ENCODE peak calls at places on chromosomes 13 and 19, in ten cellular contexts. X, M, N, Y, I, K, Q, O, J and F are unnamed samples.

GRCh38 chr19:28618504-28618903 is 594.4 kb downstream of the UQCRFS1 start:
- DNase-seq in X (no peak), M (no peak), N (no peak), Y (no peak), I (no peak), K (no peak), Q (no peak), O (no peak), J (no peak), F (no peak)

GRCh38 chr19:35740108-35740422 is 2.2 kb downstream of the IGFLR1 start:
- DNase-seq in X (no peak), M (no peak), N (no peak), Y (peak), I (no peak), K (no peak), Q (no peak), O (no peak), J (no peak), F (no peak)

GRCh38 chr13:40340368-40341085 is 325.9 kb downstream of the FOXO1 start:
- DNase-seq in X (no peak), M (no peak), N (peak), Y (peak), I (no peak), K (peak), Q (no peak), O (peak), J (no peak), F (no peak)

GRCh38 chr13:113918580-113918979 is 54.7 kb upstream of the GAS6 start:
- DNase-seq in X (peak), M (no peak), N (no peak), Y (no peak), I (no peak), K (no peak), Q (no peak), O (no peak), J (no peak), F (no peak)

GRCh38 chr13:114090476-114090875 is 41.9 kb downstream of the RASA3 start:
- DNase-seq in X (peak), M (peak), N (no peak), Y (no peak), I (no peak), K (no peak), Q (no peak), O (no peak), J (no peak), F (no peak)

GRCh38 chr13:114126789-114127472 is 5.5 kb downstream of the RASA3 start:
- DNase-seq in X (no peak), M (no peak), N (no peak), Y (no peak), I (no peak), K (no peak), Q (no peak), O (no peak), J (no peak), F (no peak)

GRCh38 chr19:34428549-34429285 is 536 bp downstream of the UBA2 start:
- DNase-seq in X (no peak), M (no peak), N (no peak), Y (peak), I (peak), K (no peak), Q (peak), O (peak), J (no peak), F (peak)

GRCh38 chr19:2050991-2051770 is at the start of gene MKNK2:
- DNase-seq in X (peak), M (peak), N (peak), Y (peak), I (peak), K (peak), Q (peak), O (peak), J (peak), F (peak)

GRCh38 chr19:35845215-35846037 is 6.9 kb downstream of the NPHS1 start:
- DNase-seq in X (no peak), M (peak), N (peak), Y (peak), I (no peak), K (no peak), Q (no peak), O (peak), J (peak), F (no peak)

GRCh38 chr13:48042889-48043288 is 5.4 kb downstream of the NUDT15 start:
- DNase-seq in X (no peak), M (no peak), N (no peak), Y (no peak), I (no peak), K (no peak), Q (no peak), O (no peak), J (no peak), F (no peak)

GRCh38 chr19:5222821-5223321 is 117.7 kb downstream of the PTPRS start:
- DNase-seq in X (no peak), M (no peak), N (no peak), Y (no peak), I (no peak), K (no peak), Q (no peak), O (no peak), J (no peak), F (no peak)

GRCh38 chr13:111007209-111007608 is 92.3 kb upstream of the ANKRD10 start:
- DNase-seq in X (no peak), M (no peak), N (no peak), Y (no peak), I (no peak), K (no peak), Q (no peak), O (no peak), J (no peak), F (no peak)

GRCh38 chr19:36030264-36031148 is 2.2 kb downstream of the CLIP3 start:
- DNase-seq in X (no peak), M (no peak), N (no peak), Y (no peak), I (peak), K (no peak), Q (no peak), O (peak), J (no peak), F (no peak)

GRCh38 chr13:24392972-24393371 is 83.6 kb downstream of the C1QTNF9 start:
- DNase-seq in X (no peak), M (no peak), N (no peak), Y (no peak), I (no peak), K (no peak), Q (no peak), O (no peak), J (no peak), F (no peak)

GRCh38 chr13:99218969-99219368 is 18.3 kb downstream of the UBAC2 start:
- DNase-seq in X (no peak), M (no peak), N (no peak), Y (no peak), I (no peak), K (peak), Q (no peak), O (no peak), J (no peak), F (no peak)

GRCh38 chr13:38607136-38607535 is 79.7 kb upstream of the FREM2 start:
- DNase-seq in X (no peak), M (no peak), N (no peak), Y (peak), I (no peak), K (no peak), Q (no peak), O (no peak), J (no peak), F (no peak)

GRCh38 chr13:39040206-39040605 is 1.9 kb downstream of the NHLRC3 start:
- DNase-seq in X (no peak), M (no peak), N (no peak), Y (no peak), I (no peak), K (no peak), Q (no peak), O (no peak), J (no peak), F (no peak)

GRCh38 chr19:32138416-32138815 is 207.0 kb upstream of the ZNF507 start:
- DNase-seq in X (no peak), M (no peak), N (no peak), Y (no peak), I (no peak), K (no peak), Q (no peak), O (no peak), J (no peak), F (no peak)
- TF ChIP-seq CTCF in X (no peak), M (peak), N (no peak), Y (peak), I (no peak), K (no peak), Q (no peak), O (no peak), J (peak), F (no peak)

DNA sequence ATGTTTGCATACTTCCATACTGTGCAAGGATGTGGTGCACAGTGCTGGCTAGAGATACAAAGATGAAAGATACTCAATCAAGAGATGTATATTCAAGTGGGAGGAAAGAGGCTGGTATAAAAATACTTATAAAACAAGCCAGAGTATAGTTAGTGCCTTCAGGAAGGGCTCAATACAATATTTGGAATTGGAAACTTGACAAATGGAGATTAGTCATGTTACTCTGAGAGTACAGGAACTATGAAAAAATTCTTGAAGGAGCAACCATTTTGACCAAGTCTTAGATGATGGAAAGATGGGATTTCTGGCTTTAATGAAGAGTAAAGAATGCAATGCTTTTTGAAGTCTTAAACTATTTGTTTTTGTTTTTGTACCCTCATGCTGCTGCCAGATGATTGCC is 8.1 kb downstream of the PDS5B start:
- DNase-seq in X (no peak), M (no peak), N (no peak), Y (no peak), I (peak), K (no peak), Q (no peak), O (no peak), J (no peak), F (no peak)
- TF ChIP-seq CTCF in X (no peak), M (no peak), N (no peak), Y (no peak), I (no peak), K (no peak), Q (no peak), O (no peak), J (no peak), F (no peak)

DNA sequence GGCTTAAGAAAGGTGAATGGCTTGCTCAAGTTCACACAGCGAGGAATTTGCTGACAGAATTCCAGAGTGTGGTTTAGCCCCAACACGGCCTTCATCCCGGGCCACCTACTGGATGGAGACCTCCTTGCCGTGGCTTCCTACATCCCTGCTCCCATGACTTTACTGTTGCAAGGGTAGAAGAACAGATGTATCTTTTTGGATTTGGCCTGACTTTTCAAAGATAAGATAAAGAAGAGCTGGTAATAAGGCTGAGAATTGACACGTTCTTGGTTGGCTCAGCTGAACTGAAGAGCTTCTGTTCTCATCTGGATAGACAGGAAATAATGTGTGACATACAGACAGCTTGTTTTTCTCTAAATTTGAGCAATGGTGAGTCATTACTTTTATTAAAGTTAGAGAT is 113.1 kb downstream of the KLF5 start:
- DNase-seq in X (no peak), M (peak), N (no peak), Y (no peak), I (peak), K (no peak), Q (no peak), O (peak), J (no peak), F (no peak)
- TF ChIP-seq CTCF in X (no peak), M (peak), N (no peak), Y (peak), I (peak), K (no peak), Q (no peak), O (no peak), J (no peak), F (no peak)

DNA sequence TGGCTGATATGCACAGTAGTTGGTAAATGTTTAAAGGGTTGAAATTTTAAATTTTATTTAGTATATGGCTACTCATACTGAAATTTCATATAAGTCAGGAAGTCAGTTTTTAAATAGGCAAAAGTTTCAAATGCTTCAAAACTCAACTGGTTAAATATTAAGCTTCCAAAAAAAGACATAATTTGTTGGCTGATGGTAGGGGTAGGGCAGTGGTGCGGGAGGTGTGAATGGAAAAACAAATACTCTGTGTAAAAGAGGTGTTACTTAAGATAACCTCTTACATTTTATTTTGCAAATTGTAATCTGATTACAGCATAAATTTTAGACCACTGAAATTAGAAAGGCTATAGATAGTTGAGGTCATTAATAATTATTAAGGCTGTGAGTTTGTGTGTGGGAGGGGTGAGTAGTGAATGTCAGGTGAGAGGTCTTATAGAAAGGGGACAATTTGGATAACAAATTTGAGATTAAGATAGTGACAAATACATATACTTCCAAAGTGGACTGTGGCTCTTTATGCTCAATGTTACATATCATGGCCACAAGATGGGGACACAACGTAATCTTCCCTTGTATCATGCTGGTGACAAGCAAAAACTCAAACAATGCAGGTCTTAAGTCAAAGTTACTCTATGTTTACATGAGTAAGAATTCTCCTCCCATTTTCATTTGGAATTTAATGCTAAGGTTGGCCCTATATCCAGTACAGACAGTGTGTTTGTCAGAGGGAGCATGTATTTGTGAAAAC is 36.6 kb upstream of the OXGR1 start:
- DNase-seq in X (no peak), M (no peak), N (no peak), Y (peak), I (peak), K (no peak), Q (no peak), O (peak), J (no peak), F (peak)
- TF ChIP-seq CTCF in X (no peak), M (peak), N (no peak), Y (peak), I (peak), K (no peak), Q (no peak), O (peak), J (peak), F (no peak)

GRCh38 chr19:943551-944170 is 17.8 kb downstream of the ARID3A start:
- DNase-seq in X (no peak), M (no peak), N (no peak), Y (no peak), I (no peak), K (no peak), Q (no peak), O (no peak), J (no peak), F (no peak)
- TF ChIP-seq CTCF in X (no peak), M (no peak), N (no peak), Y (no peak), I (no peak), K (no peak), Q (no peak), O (no peak), J (no peak), F (no peak)

GRCh38 chr19:18436651-18437478 is 1.1 kb downstream of the ISYNA1 start:
- DNase-seq in X (no peak), M (peak), N (peak), Y (peak), I (peak), K (peak), Q (peak), O (peak), J (peak), F (peak)
- TF ChIP-seq CTCF in X (no peak), M (peak), N (no peak), Y (peak), I (no peak), K (no peak), Q (peak), O (no peak), J (no peak), F (no peak)